ENCODE peak calls at places on chromosomes 3 and 15, in five cellular contexts. N is nephron progenitor cell, J is NCI-H748 treated with DMSO at 0.1 percent for 48 hours, I is kidney glomerular epithelial cell, G is OCI-LY7. H is an unnamed sample.

GRCh38 chr3:52055537-52056351 is 627 bp downstream of the DUSP7 start:
- DNase-seq in N (peak; percentile 58), J (no peak), I (no peak), G (peak; percentile 76), H (peak; percentile 78)

GRCh38 chr15:83446904-83447708 is at the start of gene SH3GL3:
- DNase-seq in N (peak; percentile 91), J (peak; percentile 33), I (peak; percentile 74), G (no peak), H (peak; percentile 92)

GRCh38 chr15:62611002-62611401 is 431.5 kb upstream of the TPM1 start:
- DNase-seq in N (no peak), J (no peak), I (no peak), G (no peak), H (no peak)

GRCh38 chr15:51634591-51635198 is 12.1 kb upstream of the DMXL2 start:
- DNase-seq in N (no peak), J (no peak), I (no peak), G (no peak), H (no peak)

GRCh38 chr15:82128401-82129143 is 82.8 kb upstream of the MEX3B start:
- DNase-seq in N (no peak), J (no peak), I (no peak), G (no peak), H (no peak)

GRCh38 chr3:74883690-74884089 is 269.2 kb upstream of the CNTN3 start:
- DNase-seq in N (no peak), J (no peak), I (no peak), G (no peak), H (no peak)

GRCh38 chr3:18295171-18295920 is 129.8 kb downstream of the SATB1 start:
- DNase-seq in N (peak; percentile 23), J (peak; percentile 27), I (peak; percentile 89), G (peak; percentile 68), H (peak; percentile 65)

GRCh38 chr3:114144909-114145688 is 33.8 kb downstream of the DRD3 start:
- DNase-seq in N (no peak), J (no peak), I (peak; percentile 27), G (no peak), H (no peak)

GRCh38 chr3:48409291-48410201 is 20.3 kb downstream of the PLXNB1 start:
- DNase-seq in N (no peak), J (no peak), I (no peak), G (no peak), H (peak; percentile 31)

GRCh38 chr3:78887029-78887428 is 880.8 kb downstream of the ROBO1 start:
- DNase-seq in N (no peak), J (no peak), I (peak; percentile 48), G (no peak), H (no peak)

GRCh38 chr15:31280037-31280830 is 46.4 kb upstream of the KLF13 start:
- DNase-seq in N (no peak), J (no peak), I (no peak), G (no peak), H (peak; percentile 50)

GRCh38 chr3:132135628-132136333 is 101.0 kb upstream of the CPNE4 start:
- DNase-seq in N (no peak), J (no peak), I (peak; percentile 96), G (no peak), H (no peak)

GRCh38 chr3:48367201-48367600 is 4.8 kb upstream of the FBXW12 start:
- DNase-seq in N (no peak), J (no peak), I (no peak), G (no peak), H (no peak)

GRCh38 chr3:152156880-152157279 is 111.8 kb upstream of the MBNL1 start:
- DNase-seq in N (no peak), J (no peak), I (no peak), G (no peak), H (no peak)

GRCh38 chr15:69531302-69532027 is 78.8 kb downstream of the RPLP1 start:
- DNase-seq in N (no peak), J (no peak), I (no peak), G (no peak), H (peak; percentile 59)

GRCh38 chr15:34109775-34110663 is 8.1 kb downstream of the PGBD4 start:
- DNase-seq in N (no peak), J (peak; percentile 1), I (peak; percentile 44), G (peak; percentile 49), H (no peak)

GRCh38 chr15:79978694-79979519 is 7.9 kb upstream of the BCL2A1 start:
- DNase-seq in N (no peak), J (no peak), I (no peak), G (peak; percentile 36), H (no peak)

GRCh38 chr3:20038679-20039078 is 1.6 kb upstream of the KAT2B start:
- DNase-seq in N (no peak), J (no peak), I (no peak), G (no peak), H (no peak)

GRCh38 chr3:52331906-52332305 is 15.8 kb downstream of the DNAH1 start:
- DNase-seq in N (no peak), J (no peak), I (no peak), G (peak; percentile 28), H (no peak)

GRCh38 chr15:22887157-22887951 is 48.9 kb downstream of the NIPA2 start:
- DNase-seq in N (no peak), J (no peak), I (no peak), G (no peak), H (no peak)

GRCh38 chr3:197021729-197022404 is 7.8 kb downstream of the MELTF start:
- DNase-seq in N (no peak), J (no peak), I (no peak), G (no peak), H (no peak)

GRCh38 chr15:39624806-39625205 is 43.9 kb downstream of the THBS1 start:
- DNase-seq in N (no peak), J (no peak), I (peak; percentile 58), G (no peak), H (no peak)

GRCh38 chr15:75215107-75216004 is 13.7 kb downstream of the C15orf39 start:
- DNase-seq in N (no peak), J (no peak), I (no peak), G (no peak), H (no peak)

GRCh38 chr3:178084938-178085816 is 451.1 kb upstream of the KCNMB2 start:
- DNase-seq in N (peak; percentile 67), J (peak; percentile 98), I (peak; percentile 43), G (no peak), H (peak; percentile 81)

GRCh38 chr15:55253580-55253979 is 36.0 kb downstream of the RAB27A start:
- DNase-seq in N (no peak), J (no peak), I (no peak), G (no peak), H (no peak)

GRCh38 chr15:90584841-90585240 is 55.1 kb downstream of the CRTC3 start:
- DNase-seq in N (no peak), J (no peak), I (no peak), G (no peak), H (no peak)

GRCh38 chr3:8319935-8320634 is 181.5 kb upstream of the LMCD1 start:
- DNase-seq in N (no peak), J (no peak), I (peak; percentile 78), G (no peak), H (no peak)

GRCh38 chr15:90101969-90102890 is at the start of gene IDH2:
- DNase-seq in N (peak; percentile 87), J (peak; percentile 37), I (peak; percentile 72), G (peak; percentile 84), H (peak; percentile 91)

H was measured in ecto neural progenitor cell.